ENCODE peak calls at places on chromosome 7, in four cellular contexts. E is stimulated activated CD4-positive, alpha-beta T cell treated with anti-CD3 and anti-CD28 coated beads, TNF-alpha, amount 100 ng/mL, for 48 hours; K is stimulated activated CD8-positive, alpha-beta memory T cell treated with anti-CD3 and anti-CD28 coated beads, Interleukin-15, amount 100 ng/mL, for 4 hours; H is hepatocyte. B is an unnamed sample.

GRCh38 chr7:95104739-95105138 is 197.3 kb downstream of the PPP1R9A start:
- DNase-seq in K (no peak), H (peak; percentile 76), E (no peak), B (no peak)

GRCh38 chr7:134995239-134996096 is 9.2 kb downstream of the AGBL3 start:
- DNase-seq in E (no peak), H (peak; percentile 18), K (no peak), B (no peak)

GRCh38 chr7:129578829-129579228 is 32.7 kb upstream of the NRF1 start:
- DNase-seq in E (no peak), K (no peak), H (no peak), B (no peak)

GRCh38 chr7:142859829-142860228 is 5.0 kb downstream of the EPHB6 start:
- DNase-seq in K (no peak), H (no peak), E (no peak), B (no peak)

GRCh38 chr7:113099284-113099919 is 12.8 kb upstream of the GPR85 start:
- DNase-seq in E (no peak), H (no peak), K (no peak), B (no peak)

GRCh38 chr7:134599371-134599770 is 47.3 kb upstream of the BPGM start:
- DNase-seq in H (no peak), E (no peak), K (no peak), B (no peak)

GRCh38 chr7:129741743-129742213 is 130.3 kb downstream of the NRF1 start:
- DNase-seq in H (peak; percentile 19), E (no peak), K (no peak), B (no peak)

GRCh38 chr7:142759433-142759832 is 10.2 kb downstream of the PRSS1 start:
- DNase-seq in E (no peak), H (no peak), K (no peak), B (no peak)

GRCh38 chr7:108246227-108246837 is 116.2 kb upstream of the LAMB4 start:
- DNase-seq in E (no peak), H (peak; percentile 52), K (no peak), B (peak; percentile 59)

GRCh38 chr7:23514755-23515154 is 17.0 kb downstream of the TRA2A start:
- DNase-seq in E (no peak), H (no peak), K (no peak), B (no peak)

GRCh38 chr7:94348142-94348541 is 46.6 kb upstream of the COL1A2 start:
- DNase-seq in K (no peak), H (peak; percentile 61), E (no peak), B (no peak)

GRCh38 chr7:2993868-2994267 is 49.8 kb downstream of the CARD11 start:
- DNase-seq in E (no peak), H (no peak), K (no peak), B (no peak)

GRCh38 chr7:107644704-107645083 is 15.9 kb upstream of the SLC26A4 start:
- DNase-seq in H (no peak), E (no peak), K (no peak), B (no peak)

GRCh38 chr7:151020231-151020630 is 4.1 kb downstream of the ATG9B start:
- DNase-seq in E (no peak), K (no peak), H (no peak), B (no peak)

GRCh38 chr7:19117870-19118608 is 603 bp upstream of the TWIST1 start:
- DNase-seq in K (no peak), E (no peak), H (no peak), B (no peak)

GRCh38 chr7:157001920-157002818 is 8.3 kb downstream of the MNX1 start:
- DNase-seq in K (no peak), E (no peak), H (no peak), B (no peak)

GRCh38 chr7:158289761-158290523 is 297.7 kb downstream of the PTPRN2 start:
- DNase-seq in H (no peak), E (no peak), K (no peak), B (no peak)

GRCh38 chr7:76507723-76508406 is 2.5 kb upstream of the UPK3B start:
- DNase-seq in E (no peak), K (no peak), H (peak; percentile 1), B (no peak)

GRCh38 chr7:155701972-155702544 is 57.6 kb downstream of the RBM33 start:
- DNase-seq in K (no peak), E (no peak), H (no peak), B (no peak)

GRCh38 chr7:98119257-98119918 is 12.7 kb downstream of the LMTK2 start:
- DNase-seq in K (no peak), H (peak; percentile 58), E (no peak), B (no peak)